ENCODE peak calls at places on chromosomes 2 and 18, in nine cellular contexts. One of them, this sample, is unnamed.
A peak's percentile ranks its signal among the peaks of the same experiment; 100 is the strongest.

GRCh38 chr18:35099911-35100310 is 58.7 kb downstream of the MAPRE2 start:
- DNase-seq in NCI-H1694: no peak
- DNase-seq in HT-29: no peak
- DNase-seq in SJSA1: no peak
- DNase-seq in hypothalamus: no peak
- DNase-seq in body of pancreas: no peak
- DNase-seq in fibroblast of pulmonary artery: peak; percentile 31
- DNase-seq in SW 1271: no peak
- DNase-seq in NCI-H2081: no peak
- DNase-seq in this sample: no peak

GRCh38 chr2:199019898-199020507 is 437.7 kb downstream of the SATB2 start:
- DNase-seq in SW 1271: peak; percentile 36
- DNase-seq in body of pancreas: no peak
- DNase-seq in NCI-H1694: peak; percentile 29
- DNase-seq in SJSA1: peak; percentile 4
- DNase-seq in fibroblast of pulmonary artery: peak; percentile 20
- DNase-seq in NCI-H2081: peak; percentile 23
- DNase-seq in hypothalamus: no peak
- DNase-seq in HT-29: peak; percentile 30
- DNase-seq in this sample: peak; percentile 30

GRCh38 chr2:23692263-23692662 is 234.7 kb downstream of the ATAD2B start:
- DNase-seq in HT-29: no peak
- DNase-seq in hypothalamus: no peak
- DNase-seq in NCI-H2081: no peak
- DNase-seq in SW 1271: no peak
- DNase-seq in NCI-H1694: no peak
- DNase-seq in fibroblast of pulmonary artery: no peak
- DNase-seq in SJSA1: no peak
- DNase-seq in body of pancreas: peak; percentile 6
- DNase-seq in this sample: no peak

GRCh38 chr2:156333951-156334495 is 1.5 kb upstream of the NR4A2 start:
- DNase-seq in hypothalamus: no peak
- DNase-seq in fibroblast of pulmonary artery: peak; percentile 69
- DNase-seq in body of pancreas: peak; percentile 68
- DNase-seq in NCI-H1694: no peak
- DNase-seq in SJSA1: peak; percentile 82
- DNase-seq in HT-29: no peak
- DNase-seq in NCI-H2081: peak; percentile 78
- DNase-seq in SW 1271: peak; percentile 75
- DNase-seq in this sample: peak; percentile 56

GRCh38 chr2:216787851-216788250 is 72.0 kb downstream of the TNP1 start:
- DNase-seq in NCI-H1694: no peak
- DNase-seq in SJSA1: no peak
- DNase-seq in fibroblast of pulmonary artery: no peak
- DNase-seq in NCI-H2081: no peak
- DNase-seq in hypothalamus: no peak
- DNase-seq in SW 1271: no peak
- DNase-seq in body of pancreas: no peak
- DNase-seq in HT-29: no peak
- DNase-seq in this sample: no peak

GRCh38 chr18:36187138-36187825 is at the start of gene MOCOS:
- DNase-seq in hypothalamus: peak; percentile 11
- DNase-seq in SW 1271: peak; percentile 63
- DNase-seq in NCI-H2081: no peak
- DNase-seq in body of pancreas: peak; percentile 86
- DNase-seq in NCI-H1694: no peak
- DNase-seq in HT-29: peak; percentile 69
- DNase-seq in SJSA1: peak; percentile 53
- DNase-seq in fibroblast of pulmonary artery: peak; percentile 54
- DNase-seq in this sample: peak; percentile 27

GRCh38 chr2:74860079-74860478 is 26.2 kb downstream of the HK2 start:
- DNase-seq in NCI-H1694: no peak
- DNase-seq in HT-29: no peak
- DNase-seq in hypothalamus: no peak
- DNase-seq in SJSA1: no peak
- DNase-seq in NCI-H2081: no peak
- DNase-seq in body of pancreas: no peak
- DNase-seq in fibroblast of pulmonary artery: no peak
- DNase-seq in SW 1271: no peak
- DNase-seq in this sample: no peak

GRCh38 chr2:51103205-51103604 is 71.3 kb upstream of the NRXN1 start:
- DNase-seq in body of pancreas: peak; percentile 10
- DNase-seq in fibroblast of pulmonary artery: peak; percentile 29
- DNase-seq in hypothalamus: no peak
- DNase-seq in HT-29: peak; percentile 35
- DNase-seq in SJSA1: no peak
- DNase-seq in NCI-H2081: no peak
- DNase-seq in NCI-H1694: no peak
- DNase-seq in SW 1271: peak; percentile 58
- DNase-seq in this sample: peak; percentile 25

GRCh38 chr18:46429649-46430224 is 227.3 kb downstream of the LOXHD1 start:
- DNase-seq in hypothalamus: no peak
- DNase-seq in HT-29: no peak
- DNase-seq in body of pancreas: no peak
- DNase-seq in NCI-H1694: no peak
- DNase-seq in NCI-H2081: no peak
- DNase-seq in SJSA1: no peak
- DNase-seq in fibroblast of pulmonary artery: no peak
- DNase-seq in SW 1271: no peak
- DNase-seq in this sample: no peak

GRCh38 chr2:98134601-98135000 is 47.6 kb downstream of the VWA3B start:
- DNase-seq in HT-29: no peak
- DNase-seq in SW 1271: no peak
- DNase-seq in body of pancreas: no peak
- DNase-seq in NCI-H2081: no peak
- DNase-seq in NCI-H1694: no peak
- DNase-seq in SJSA1: no peak
- DNase-seq in hypothalamus: no peak
- DNase-seq in fibroblast of pulmonary artery: peak; percentile 7
- DNase-seq in this sample: no peak

GRCh38 chr2:8518986-8519669 is 162.7 kb upstream of the ID2 start:
- DNase-seq in fibroblast of pulmonary artery: no peak
- DNase-seq in SW 1271: no peak
- DNase-seq in body of pancreas: no peak
- DNase-seq in NCI-H1694: no peak
- DNase-seq in hypothalamus: no peak
- DNase-seq in HT-29: no peak
- DNase-seq in SJSA1: no peak
- DNase-seq in NCI-H2081: no peak
- DNase-seq in this sample: no peak

GRCh38 chr2:15009681-15010080 is 377.2 kb downstream of the LRATD1 start:
- DNase-seq in SW 1271: no peak
- DNase-seq in hypothalamus: no peak
- DNase-seq in HT-29: no peak
- DNase-seq in body of pancreas: no peak
- DNase-seq in SJSA1: no peak
- DNase-seq in fibroblast of pulmonary artery: no peak
- DNase-seq in NCI-H1694: no peak
- DNase-seq in NCI-H2081: no peak
- DNase-seq in this sample: no peak

GRCh38 chr2:203892207-203892606 is 24.6 kb downstream of the CTLA4 start:
- DNase-seq in fibroblast of pulmonary artery: no peak
- DNase-seq in NCI-H1694: no peak
- DNase-seq in SW 1271: no peak
- DNase-seq in body of pancreas: no peak
- DNase-seq in NCI-H2081: no peak
- DNase-seq in hypothalamus: no peak
- DNase-seq in HT-29: no peak
- DNase-seq in SJSA1: no peak
- DNase-seq in this sample: no peak

GRCh38 chr2:206881708-206882335 is 57.5 kb upstream of the CPO start:
- DNase-seq in body of pancreas: no peak
- DNase-seq in HT-29: no peak
- DNase-seq in NCI-H2081: no peak
- DNase-seq in SJSA1: no peak
- DNase-seq in SW 1271: no peak
- DNase-seq in NCI-H1694: no peak
- DNase-seq in fibroblast of pulmonary artery: no peak
- DNase-seq in hypothalamus: no peak
- DNase-seq in this sample: no peak

GRCh38 chr2:137886432-137886831 is 77.8 kb upstream of the HNMT start:
- DNase-seq in NCI-H1694: peak; percentile 25
- DNase-seq in fibroblast of pulmonary artery: no peak
- DNase-seq in body of pancreas: no peak
- DNase-seq in SW 1271: no peak
- DNase-seq in SJSA1: no peak
- DNase-seq in hypothalamus: no peak
- DNase-seq in HT-29: peak; percentile 68
- DNase-seq in NCI-H2081: peak; percentile 2
- DNase-seq in this sample: no peak

GRCh38 chr18:44943201-44943881 is 262.7 kb downstream of the SETBP1 start:
- DNase-seq in NCI-H1694: no peak
- DNase-seq in SJSA1: peak; percentile 52
- DNase-seq in body of pancreas: no peak
- DNase-seq in SW 1271: no peak
- DNase-seq in HT-29: no peak
- DNase-seq in hypothalamus: no peak
- DNase-seq in fibroblast of pulmonary artery: peak; percentile 3
- DNase-seq in NCI-H2081: no peak
- DNase-seq in this sample: peak; percentile 58

GRCh38 chr2:138244400-138245001 is 257.1 kb upstream of the SPOPL start:
- DNase-seq in SW 1271: no peak
- DNase-seq in hypothalamus: no peak
- DNase-seq in SJSA1: no peak
- DNase-seq in fibroblast of pulmonary artery: peak; percentile 17
- DNase-seq in HT-29: no peak
- DNase-seq in NCI-H1694: no peak
- DNase-seq in body of pancreas: no peak
- DNase-seq in NCI-H2081: no peak
- DNase-seq in this sample: no peak

GRCh38 chr18:9707381-9708056 is 582 bp upstream of the RAB31 start:
- DNase-seq in HT-29: no peak
- DNase-seq in NCI-H2081: no peak
- DNase-seq in hypothalamus: no peak
- DNase-seq in body of pancreas: no peak
- DNase-seq in SJSA1: peak; percentile 67
- DNase-seq in fibroblast of pulmonary artery: peak; percentile 43
- DNase-seq in SW 1271: no peak
- DNase-seq in NCI-H1694: no peak
- DNase-seq in this sample: no peak

GRCh38 chr18:7945882-7946281 is 378.8 kb downstream of the PTPRM start:
- DNase-seq in body of pancreas: peak; percentile 40
- DNase-seq in SJSA1: peak; percentile 86
- DNase-seq in fibroblast of pulmonary artery: peak; percentile 87
- DNase-seq in NCI-H1694: no peak
- DNase-seq in HT-29: peak; percentile 57
- DNase-seq in hypothalamus: no peak
- DNase-seq in NCI-H2081: no peak
- DNase-seq in SW 1271: no peak
- DNase-seq in this sample: no peak

GRCh38 chr2:143955416-143956075 is 564.4 kb downstream of the ZEB2 start:
- DNase-seq in SW 1271: no peak
- DNase-seq in NCI-H1694: peak; percentile 65
- DNase-seq in body of pancreas: no peak
- DNase-seq in HT-29: no peak
- DNase-seq in SJSA1: peak; percentile 91
- DNase-seq in NCI-H2081: no peak
- DNase-seq in hypothalamus: no peak
- DNase-seq in fibroblast of pulmonary artery: peak; percentile 80
- DNase-seq in this sample: no peak

GRCh38 chr2:187842978-187843847 is 289.0 kb upstream of the TFPI start:
- DNase-seq in NCI-H1694: peak; percentile 54
- DNase-seq in HT-29: peak; percentile 80
- DNase-seq in fibroblast of pulmonary artery: peak; percentile 86
- DNase-seq in NCI-H2081: peak; percentile 56
- DNase-seq in hypothalamus: no peak
- DNase-seq in body of pancreas: no peak
- DNase-seq in SW 1271: peak; percentile 70
- DNase-seq in SJSA1: peak; percentile 43
- DNase-seq in this sample: peak; percentile 56

GRCh38 chr2:240121190-240121589 is 14.9 kb downstream of the COPS9 start:
- DNase-seq in SJSA1: no peak
- DNase-seq in NCI-H2081: no peak
- DNase-seq in fibroblast of pulmonary artery: no peak
- DNase-seq in body of pancreas: no peak
- DNase-seq in HT-29: no peak
- DNase-seq in SW 1271: no peak
- DNase-seq in NCI-H1694: no peak
- DNase-seq in hypothalamus: no peak
- DNase-seq in this sample: no peak

GRCh38 chr2:66446924-66447323 is 12.0 kb downstream of the MEIS1 start:
- DNase-seq in fibroblast of pulmonary artery: no peak
- DNase-seq in HT-29: no peak
- DNase-seq in SW 1271: no peak
- DNase-seq in body of pancreas: no peak
- DNase-seq in NCI-H2081: no peak
- DNase-seq in SJSA1: no peak
- DNase-seq in hypothalamus: no peak
- DNase-seq in NCI-H1694: no peak
- DNase-seq in this sample: no peak

GRCh38 chr2:160305081-160305750 is 105.1 kb upstream of the ITGB6 start:
- DNase-seq in HT-29: no peak
- DNase-seq in SW 1271: no peak
- DNase-seq in SJSA1: peak; percentile 58
- DNase-seq in NCI-H2081: no peak
- DNase-seq in body of pancreas: no peak
- DNase-seq in NCI-H1694: no peak
- DNase-seq in fibroblast of pulmonary artery: peak; percentile 76
- DNase-seq in hypothalamus: no peak
- DNase-seq in this sample: no peak

GRCh38 chr18:55018602-55019001 is 59.3 kb upstream of the CCDC68 start:
- DNase-seq in HT-29: no peak
- DNase-seq in NCI-H2081: no peak
- DNase-seq in fibroblast of pulmonary artery: peak; percentile 83
- DNase-seq in SW 1271: peak; percentile 62
- DNase-seq in hypothalamus: no peak
- DNase-seq in SJSA1: peak; percentile 44
- DNase-seq in body of pancreas: no peak
- DNase-seq in NCI-H1694: no peak
- DNase-seq in this sample: no peak

GRCh38 chr2:234003972-234004617 is 46.4 kb upstream of the SPP2 start:
- DNase-seq in NCI-H2081: no peak
- DNase-seq in body of pancreas: no peak
- DNase-seq in HT-29: peak; percentile 30
- DNase-seq in NCI-H1694: no peak
- DNase-seq in hypothalamus: no peak
- DNase-seq in fibroblast of pulmonary artery: peak; percentile 86
- DNase-seq in SJSA1: peak; percentile 79
- DNase-seq in SW 1271: peak; percentile 91
- DNase-seq in this sample: no peak

GRCh38 chr18:8684577-8684976 is 20.8 kb upstream of the MTCL1 start:
- DNase-seq in fibroblast of pulmonary artery: no peak
- DNase-seq in body of pancreas: no peak
- DNase-seq in SJSA1: no peak
- DNase-seq in HT-29: no peak
- DNase-seq in NCI-H2081: no peak
- DNase-seq in NCI-H1694: no peak
- DNase-seq in hypothalamus: no peak
- DNase-seq in SW 1271: no peak
- DNase-seq in this sample: no peak

GRCh38 chr2:110731064-110731463 is 1.3 kb upstream of the ACOXL start:
- DNase-seq in body of pancreas: no peak
- DNase-seq in hypothalamus: no peak
- DNase-seq in SJSA1: no peak
- DNase-seq in NCI-H2081: no peak
- DNase-seq in HT-29: no peak
- DNase-seq in SW 1271: no peak
- DNase-seq in fibroblast of pulmonary artery: no peak
- DNase-seq in NCI-H1694: no peak
- DNase-seq in this sample: no peak

GRCh38 chr18:58026395-58026794 is 17.6 kb upstream of the NEDD4L start:
- DNase-seq in fibroblast of pulmonary artery: no peak
- DNase-seq in SJSA1: no peak
- DNase-seq in hypothalamus: no peak
- DNase-seq in NCI-H1694: no peak
- DNase-seq in body of pancreas: no peak
- DNase-seq in SW 1271: no peak
- DNase-seq in HT-29: no peak
- DNase-seq in NCI-H2081: no peak
- DNase-seq in this sample: no peak

GRCh38 chr2:110854355-110855081 is 122.1 kb downstream of the ACOXL start:
- DNase-seq in SW 1271: peak; percentile 42
- DNase-seq in NCI-H2081: no peak
- DNase-seq in fibroblast of pulmonary artery: no peak
- DNase-seq in hypothalamus: no peak
- DNase-seq in body of pancreas: no peak
- DNase-seq in SJSA1: no peak
- DNase-seq in HT-29: peak; percentile 26
- DNase-seq in NCI-H1694: no peak
- DNase-seq in this sample: no peak

GRCh38 chr18:12637901-12638633 is 19.8 kb downstream of the SPIRE1 start:
- DNase-seq in hypothalamus: no peak
- DNase-seq in fibroblast of pulmonary artery: peak; percentile 76
- DNase-seq in body of pancreas: no peak
- DNase-seq in HT-29: no peak
- DNase-seq in NCI-H2081: no peak
- DNase-seq in NCI-H1694: no peak
- DNase-seq in SJSA1: no peak
- DNase-seq in SW 1271: peak; percentile 50
- DNase-seq in this sample: no peak